ENCODE peak calls at places on chromosomes 13 and 19, in eight cellular contexts. O, V, T, Y, F, G, Q and D are unnamed samples.

GRCh38 chr19:16216744-16217670 is 19.3 kb downstream of the AP1M1 start:
- DNase-seq in V (no peak), Q (no peak), T (no peak), F (no peak), Y (peak; percentile 70), G (no peak), O (no peak), D (no peak)

GRCh38 chr13:101308247-101309013 is 107.9 kb downstream of the NALCN start:
- DNase-seq in G (no peak), V (no peak), F (no peak), T (peak; percentile 37), Q (no peak), Y (no peak), O (no peak), D (no peak)

GRCh38 chr13:29454931-29455481 is 140.5 kb downstream of the SLC7A1 start:
- DNase-seq in V (no peak), Y (no peak), G (no peak), O (no peak), F (no peak), Q (no peak), T (peak; percentile 87), D (no peak)

GRCh38 chr13:44323754-44324153 is 49.9 kb upstream of the SERP2 start:
- DNase-seq in F (no peak), O (no peak), V (no peak), Q (no peak), T (no peak), Y (no peak), G (no peak), D (no peak)

GRCh38 chr19:17406039-17406886 is 833 bp upstream of the BST2 start:
- DNase-seq in T (peak; percentile 93), Q (no peak), F (no peak), O (no peak), Y (no peak), V (peak; percentile 76), G (no peak), D (peak; percentile 37)

GRCh38 chr13:52371736-52372247 is 34.2 kb downstream of the THSD1 start:
- DNase-seq in F (no peak), Y (no peak), T (peak; percentile 81), O (no peak), G (no peak), V (no peak), Q (no peak), D (no peak)

GRCh38 chr13:67228909-67229308 is 1.2 kb downstream of the PCDH9 start:
- DNase-seq in Q (no peak), F (no peak), T (no peak), G (no peak), Y (no peak), V (no peak), O (no peak), D (no peak)

GRCh38 chr13:103883152-103883551 is 816.9 kb upstream of the SLC10A2 start:
- DNase-seq in V (no peak), Y (peak; percentile 94), Q (peak; percentile 91), O (peak; percentile 52), T (peak; percentile 96), G (peak; percentile 84), F (peak; percentile 94), D (no peak)

GRCh38 chr13:46131705-46132104 is 26.9 kb upstream of the CPB2 start:
- DNase-seq in Y (no peak), T (no peak), O (no peak), F (no peak), G (no peak), V (no peak), Q (no peak), D (no peak)

GRCh38 chr19:39083599-39083982 is 577 bp upstream of the ACP7 start:
- DNase-seq in G (no peak), Y (no peak), F (no peak), T (no peak), V (no peak), O (no peak), Q (no peak), D (no peak)

GRCh38 chr13:83515267-83515666 is 367.0 kb downstream of the SLITRK1 start:
- DNase-seq in Y (no peak), Q (no peak), F (no peak), O (no peak), V (no peak), T (peak; percentile 33), G (no peak), D (no peak)

GRCh38 chr19:49436381-49437017 is 4.8 kb downstream of the SLC17A7 start:
- DNase-seq in Q (no peak), T (no peak), F (no peak), O (no peak), V (peak; percentile 80), G (peak; percentile 51), Y (no peak), D (peak; percentile 55)